ENCODE peak calls at places on chromosomes 2 and 18, in nine cellular contexts. X, Z, C, N, S, W, J, Y and T are unnamed samples.

GRCh38 chr2:9206991-9207640 is 504 bp downstream of the ASAP2 start:
- DNase-seq in X (no peak), Z (no peak), C (no peak), N (peak), S (peak), W (peak), J (peak), Y (peak), T (no peak)

GRCh38 chr18:48007381-48007780 is 76.9 kb upstream of the SMAD2 start:
- DNase-seq in X (no peak), Z (no peak), C (no peak), N (no peak), S (no peak), W (no peak), J (no peak), Y (no peak), T (no peak)

GRCh38 chr2:207868855-207869596 is 99.3 kb upstream of the FZD5 start:
- DNase-seq in X (no peak), Z (no peak), C (no peak), N (no peak), S (no peak), W (no peak), J (no peak), Y (no peak), T (no peak)

GRCh38 chr2:207844648-207845047 is 74.9 kb upstream of the FZD5 start:
- DNase-seq in X (no peak), Z (no peak), C (no peak), N (no peak), S (no peak), W (no peak), J (no peak), Y (no peak), T (no peak)

GRCh38 chr18:79524181-79525078 is 128.7 kb downstream of the NFATC1 start:
- DNase-seq in X (no peak), Z (no peak), C (no peak), N (no peak), S (no peak), W (no peak), J (no peak), Y (no peak), T (no peak)

GRCh38 chr2:58067001-58067400 is 20.4 kb downstream of the VRK2 start:
- DNase-seq in X (no peak), Z (no peak), C (no peak), N (no peak), S (no peak), W (no peak), J (no peak), Y (no peak), T (no peak)

GRCh38 chr2:173831312-173832229 is 133.6 kb downstream of the SP3 start:
- DNase-seq in X (peak), Z (no peak), C (peak), N (no peak), S (no peak), W (no peak), J (no peak), Y (peak), T (peak)

GRCh38 chr2:120678251-120678650 is 57.4 kb upstream of the GLI2 start:
- DNase-seq in X (no peak), Z (no peak), C (no peak), N (no peak), S (no peak), W (no peak), J (no peak), Y (peak), T (no peak)

GRCh38 chr18:45282101-45282812 is 333.0 kb upstream of the SLC14A2 start:
- DNase-seq in X (no peak), Z (no peak), C (no peak), N (no peak), S (no peak), W (no peak), J (no peak), Y (no peak), T (no peak)

GRCh38 chr2:100887713-100888112 is 67.8 kb downstream of the NPAS2 start:
- DNase-seq in X (no peak), Z (peak), C (no peak), N (no peak), S (no peak), W (no peak), J (no peak), Y (no peak), T (no peak)

GRCh38 chr18:40485318-40485717 is 1469.7 kb upstream of the PIK3C3 start:
- DNase-seq in X (no peak), Z (no peak), C (no peak), N (no peak), S (no peak), W (no peak), J (no peak), Y (peak), T (no peak)

GRCh38 chr2:207481924-207482323 is 47.8 kb upstream of the CREB1 start:
- DNase-seq in X (no peak), Z (peak), C (no peak), N (no peak), S (no peak), W (no peak), J (no peak), Y (no peak), T (no peak)

GRCh38 chr2:222982010-222982908 is 69.7 kb upstream of the KCNE4 start:
- DNase-seq in X (peak), Z (peak), C (no peak), N (no peak), S (no peak), W (no peak), J (no peak), Y (peak), T (peak)

GRCh38 chr2:218072002-218072401 is 2.9 kb downstream of the RUFY4 start:
- DNase-seq in X (no peak), Z (no peak), C (no peak), N (no peak), S (no peak), W (no peak), J (no peak), Y (no peak), T (no peak)

GRCh38 chr2:218071218-218071937 is 2.3 kb downstream of the RUFY4 start:
- DNase-seq in X (no peak), Z (no peak), C (no peak), N (no peak), S (no peak), W (no peak), J (no peak), Y (no peak), T (no peak)

GRCh38 chr2:218067523-218067922 is 1.5 kb upstream of the RUFY4 start:
- DNase-seq in X (no peak), Z (no peak), C (no peak), N (no peak), S (no peak), W (peak), J (no peak), Y (no peak), T (no peak)

GRCh38 chr2:218070587-218070986 is 1.5 kb downstream of the RUFY4 start:
- DNase-seq in X (no peak), Z (no peak), C (no peak), N (no peak), S (no peak), W (no peak), J (no peak), Y (no peak), T (no peak)

DNA sequence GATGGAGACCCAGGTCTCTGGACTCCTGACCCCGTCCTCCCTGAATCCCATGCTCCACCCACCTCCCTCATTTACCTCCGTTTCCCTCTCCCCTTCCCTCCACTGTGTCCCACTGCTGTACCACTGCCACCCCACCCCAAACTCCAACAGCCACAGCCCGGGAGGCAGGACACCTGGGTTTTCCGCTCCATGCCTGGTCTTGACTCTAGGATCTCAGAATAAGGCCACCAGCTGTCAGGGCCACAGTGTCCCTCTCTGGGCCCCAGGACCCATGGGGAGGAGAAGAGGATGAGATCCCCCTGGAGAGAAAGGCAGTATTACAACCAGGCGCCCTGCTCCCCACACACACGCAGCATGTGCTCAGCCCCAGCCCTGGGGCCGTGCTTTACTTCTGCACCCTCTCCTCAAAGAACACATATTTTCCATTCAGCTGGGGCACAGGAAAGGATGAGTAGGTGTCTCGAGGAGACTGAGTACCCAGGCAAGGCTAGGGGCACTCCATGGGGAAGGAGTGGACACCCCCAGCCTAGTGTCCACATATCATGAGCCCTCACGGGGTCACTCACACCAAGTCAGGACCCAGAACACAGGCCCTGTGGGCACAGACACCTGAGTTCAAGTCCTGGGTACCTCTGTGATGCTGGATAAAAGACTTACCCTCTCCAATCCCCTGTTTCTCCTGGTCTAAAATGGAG is 700 bp downstream of the RUFY4 start:
- DNase-seq in X (no peak), Z (no peak), C (no peak), N (no peak), S (no peak), W (no peak), J (no peak), Y (no peak), T (no peak)
- TF ChIP-seq CTCF in X (no peak), Z (no peak), C (no peak), N (no peak), S (no peak), W (no peak), J (no peak), Y (no peak), T (no peak)

GRCh38 chr2:192025607-192026006 is 169.1 kb downstream of the TMEFF2 start:
- DNase-seq in X (no peak), Z (no peak), C (no peak), N (no peak), S (no peak), W (no peak), J (no peak), Y (no peak), T (no peak)

GRCh38 chr2:192029089-192029488 is 165.6 kb downstream of the TMEFF2 start:
- DNase-seq in X (no peak), Z (no peak), C (no peak), N (no peak), S (no peak), W (no peak), J (no peak), Y (peak), T (peak)

GRCh38 chr2:192030289-192030688 is 164.4 kb downstream of the TMEFF2 start:
- DNase-seq in X (no peak), Z (no peak), C (no peak), N (no peak), S (no peak), W (no peak), J (no peak), Y (peak), T (no peak)

GRCh38 chr2:192026064-192026715 is 168.5 kb downstream of the TMEFF2 start:
- DNase-seq in X (no peak), Z (no peak), C (no peak), N (no peak), S (no peak), W (no peak), J (no peak), Y (peak), T (no peak)

DNA sequence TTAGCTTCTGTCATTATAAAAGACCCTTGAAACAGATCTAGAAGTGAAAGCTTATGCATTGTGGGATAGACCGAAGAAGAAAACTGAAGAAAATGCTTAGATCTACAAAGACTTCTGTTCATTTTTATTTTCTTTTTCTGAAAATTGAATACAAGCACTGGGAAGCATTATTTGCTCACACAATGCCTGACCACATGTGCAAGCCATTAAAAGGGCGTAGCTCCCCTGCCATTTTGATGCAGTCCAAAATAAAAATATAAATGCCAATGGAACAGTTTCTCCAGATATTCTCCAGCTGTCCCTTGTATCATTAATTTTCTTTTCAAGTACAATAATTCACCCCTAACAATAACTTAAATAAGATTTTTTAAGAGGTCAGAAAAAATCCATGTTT is 168.0 kb downstream of the TMEFF2 start:
- DNase-seq in X (no peak), Z (no peak), C (no peak), N (no peak), S (no peak), W (no peak), J (no peak), Y (no peak), T (no peak)
- TF ChIP-seq CTCF in X (no peak), Z (no peak), C (no peak), N (no peak), S (no peak), W (no peak), J (no peak), Y (no peak), T (no peak)

DNA sequence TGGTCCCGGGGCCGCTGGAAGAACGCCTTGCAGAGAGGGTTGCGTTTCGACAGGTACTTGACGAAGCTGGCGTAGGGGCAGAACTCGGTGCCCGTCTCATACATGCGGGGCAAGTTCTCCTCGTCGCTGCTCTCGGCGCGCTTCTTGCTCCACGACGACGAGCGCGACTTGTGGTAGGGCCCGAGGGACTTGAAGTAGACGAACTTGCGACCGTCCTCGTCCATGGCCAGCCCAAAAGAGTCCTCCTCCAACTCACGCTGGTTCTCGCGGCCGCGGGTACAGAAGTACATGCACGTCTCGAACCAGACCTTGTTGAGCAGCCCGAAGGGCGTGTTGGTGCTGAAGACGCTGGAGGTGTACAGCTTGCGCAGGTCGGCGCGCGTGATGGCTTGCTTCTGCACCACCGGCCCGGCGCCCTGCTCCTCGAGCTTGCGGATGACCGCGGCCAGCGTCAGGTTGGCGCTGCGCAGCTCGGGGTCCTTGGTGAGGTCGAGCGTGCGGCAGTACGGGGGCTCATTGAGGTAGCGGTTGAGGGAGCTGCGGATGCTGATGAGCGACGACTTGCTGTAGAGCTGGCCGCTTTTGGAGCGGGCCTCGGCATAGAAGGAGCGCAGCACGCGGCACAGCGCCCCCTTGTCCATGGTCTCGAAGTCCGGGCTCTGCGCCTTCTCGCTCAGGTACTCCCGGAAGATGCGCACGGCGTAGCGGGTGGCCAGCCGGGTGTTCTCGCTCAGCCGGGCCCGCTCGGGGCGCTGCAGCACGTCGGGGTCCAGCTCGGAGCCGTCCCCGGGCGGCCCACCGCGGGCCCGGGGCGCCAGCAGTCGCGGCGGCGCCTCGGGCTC is 830 bp downstream of the KCTD1 start:
- DNase-seq in X (peak), Z (peak), C (no peak), N (peak), S (no peak), W (peak), J (peak), Y (peak), T (peak)
- TF ChIP-seq CTCF in X (peak), Z (peak), C (no peak), N (peak), S (no peak), W (peak), J (peak), Y (peak), T (peak)

DNA sequence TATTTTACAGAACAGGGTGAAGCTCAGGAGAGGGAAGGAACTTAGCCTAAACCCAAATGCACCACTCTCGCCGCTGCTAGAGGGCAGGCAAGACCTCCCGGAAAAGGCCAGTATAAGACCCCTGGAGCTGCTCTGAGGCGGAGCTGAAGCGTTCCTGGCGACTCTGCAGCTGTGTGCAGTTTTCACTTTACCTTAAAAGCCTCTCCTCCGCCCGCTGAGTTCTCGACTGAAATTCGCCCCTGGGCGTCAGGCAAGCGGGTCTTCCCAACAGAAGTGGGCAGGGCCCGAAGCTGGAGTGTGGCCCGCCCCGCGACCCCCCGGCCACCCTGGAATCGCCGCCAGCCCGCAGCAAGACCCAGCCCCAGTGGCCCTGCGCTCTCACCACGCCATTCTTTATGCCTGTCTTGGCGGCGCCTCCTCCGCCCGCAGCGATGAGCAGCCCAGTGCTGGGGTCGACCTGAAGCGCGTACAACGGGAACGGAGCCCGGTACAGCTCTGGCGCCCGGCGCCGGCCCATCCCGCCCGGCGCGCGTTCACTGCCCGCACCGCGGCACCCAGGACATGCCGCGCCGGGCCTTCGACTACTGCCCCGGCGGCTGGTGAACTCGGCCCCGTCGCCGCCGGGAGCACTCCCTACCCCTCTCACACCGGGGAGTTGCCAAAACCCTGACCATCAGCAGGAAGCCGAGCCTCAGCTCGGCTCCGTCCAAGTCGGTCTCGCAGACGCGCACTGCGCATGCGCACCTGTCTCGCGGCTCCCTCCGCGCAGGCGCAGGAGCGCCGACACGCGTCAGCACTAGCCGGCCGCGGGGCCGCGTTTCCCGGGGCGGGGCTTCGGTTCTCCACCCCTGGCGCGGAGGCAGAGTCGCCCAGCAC is at the start of gene PREB:
- DNase-seq in X (peak), Z (peak), C (peak), N (peak), S (peak), W (peak), J (peak), Y (peak), T (peak)
- TF ChIP-seq CTCF in X (peak), Z (no peak), C (no peak), N (no peak), S (peak), W (peak), J (no peak), Y (peak), T (no peak)

GRCh38 chr18:58362829-58363231 is 266.1 kb downstream of the ALPK2 start:
- DNase-seq in X (no peak), Z (no peak), C (no peak), N (no peak), S (no peak), W (no peak), J (no peak), Y (no peak), T (no peak)

GRCh38 chr18:58363767-58364540 is 264.9 kb downstream of the ALPK2 start:
- DNase-seq in X (no peak), Z (no peak), C (no peak), N (no peak), S (no peak), W (no peak), J (no peak), Y (peak), T (no peak)

GRCh38 chr18:58367425-58368140 is 261.3 kb downstream of the ALPK2 start:
- DNase-seq in X (no peak), Z (no peak), C (no peak), N (no peak), S (no peak), W (no peak), J (no peak), Y (no peak), T (no peak)

GRCh38 chr18:58362027-58362575 is 266.8 kb downstream of the ALPK2 start:
- DNase-seq in X (peak), Z (no peak), C (peak), N (no peak), S (no peak), W (no peak), J (peak), Y (peak), T (no peak)

GRCh38 chr18:58364867-58365533 is 263.9 kb downstream of the ALPK2 start:
- DNase-seq in X (no peak), Z (no peak), C (no peak), N (no peak), S (no peak), W (no peak), J (no peak), Y (no peak), T (no peak)
- TF ChIP-seq CTCF in X (peak), Z (no peak), C (no peak), N (no peak), S (no peak), W (no peak), J (no peak), Y (no peak), T (no peak)

DNA sequence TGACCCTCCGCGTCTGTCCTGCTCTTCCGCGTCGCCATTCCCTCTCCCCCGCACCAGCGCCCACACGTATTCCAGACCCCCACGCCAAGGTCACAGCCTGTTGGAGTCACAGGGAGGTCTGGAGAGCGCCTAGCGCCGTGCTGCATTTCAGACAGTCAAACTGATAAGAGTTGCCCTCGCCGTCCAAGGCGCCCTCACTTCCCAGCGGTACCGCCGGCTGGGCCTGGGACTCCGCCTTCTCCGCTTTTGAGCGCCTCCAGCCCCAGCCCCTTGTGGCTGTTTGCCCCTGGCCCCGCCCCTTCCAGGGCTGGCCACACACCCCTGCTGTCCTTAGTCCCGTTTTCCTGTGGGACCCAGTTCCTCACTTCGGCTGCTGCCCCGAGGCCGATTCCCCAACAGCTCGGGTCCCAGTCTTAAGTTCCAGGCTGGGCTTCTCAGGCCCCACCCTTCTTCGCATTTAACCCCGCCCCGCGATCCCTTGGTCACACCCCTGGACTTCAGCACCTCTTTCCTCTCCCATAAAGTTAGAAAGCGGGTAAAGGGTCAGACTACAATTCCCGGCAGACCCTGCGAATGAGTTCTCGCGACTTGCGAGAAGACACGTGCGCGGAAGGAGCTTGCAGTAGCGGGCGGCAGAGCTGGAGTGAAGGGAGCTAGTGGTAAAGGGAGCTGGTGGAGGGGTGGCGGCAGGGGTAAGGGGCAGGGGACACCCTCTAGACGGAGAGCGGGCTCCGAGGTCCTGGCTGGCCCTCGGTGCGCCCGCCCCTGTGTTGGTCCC is at the start of gene GMPPA:
- DNase-seq in X (peak), Z (peak), C (peak), N (peak), S (peak), W (peak), J (peak), Y (peak), T (peak)
- TF ChIP-seq CTCF in X (no peak), Z (no peak), C (no peak), N (no peak), S (no peak), W (no peak), J (no peak), Y (no peak), T (no peak)